ENCODE peak calls at places on chromosomes 13 and 19, in eight cellular contexts. One of them, this sample, is unnamed.

GRCh38 chr19:40285353-40286234 is 449 bp upstream of the AKT2 start:
- DNase-seq in thyroid gland: peak; percentile 99
- DNase-seq in ovary: peak; percentile 98
- DNase-seq in IMR-90: peak; percentile 99
- DNase-seq in body of pancreas: peak; percentile 98
- DNase-seq in heart left ventricle: peak; percentile 99
- DNase-seq in adrenal gland: peak; percentile 99
- DNase-seq in uterus: peak; percentile 98
- DNase-seq in this sample: peak; percentile 91

GRCh38 chr13:113927661-113928581 is 46.0 kb downstream of the C13orf46 start:
- DNase-seq in thyroid gland: no peak
- DNase-seq in ovary: peak; percentile 52
- DNase-seq in IMR-90: peak; percentile 99
- DNase-seq in body of pancreas: peak; percentile 16
- DNase-seq in heart left ventricle: peak; percentile 68
- DNase-seq in adrenal gland: peak; percentile 11
- DNase-seq in uterus: peak; percentile 83
- DNase-seq in this sample: no peak

GRCh38 chr19:41552558-41552957 is 23.4 kb upstream of the CEACAM21 start:
- DNase-seq in thyroid gland: no peak
- DNase-seq in ovary: no peak
- DNase-seq in IMR-90: no peak
- DNase-seq in body of pancreas: no peak
- DNase-seq in heart left ventricle: no peak
- DNase-seq in adrenal gland: no peak
- DNase-seq in uterus: no peak
- DNase-seq in this sample: no peak

GRCh38 chr13:79382545-79383275 is 23.3 kb downstream of the RBM26 start:
- DNase-seq in thyroid gland: no peak
- DNase-seq in ovary: no peak
- DNase-seq in IMR-90: no peak
- DNase-seq in body of pancreas: no peak
- DNase-seq in heart left ventricle: no peak
- DNase-seq in adrenal gland: no peak
- DNase-seq in uterus: no peak
- DNase-seq in this sample: no peak

GRCh38 chr13:66831317-66831716 is 398.8 kb downstream of the PCDH9 start:
- DNase-seq in thyroid gland: no peak
- DNase-seq in ovary: no peak
- DNase-seq in IMR-90: no peak
- DNase-seq in body of pancreas: no peak
- DNase-seq in heart left ventricle: no peak
- DNase-seq in adrenal gland: no peak
- DNase-seq in uterus: no peak
- DNase-seq in this sample: no peak

GRCh38 chr13:35994131-35994966 is 136.8 kb downstream of the DCLK1 start:
- DNase-seq in thyroid gland: no peak
- DNase-seq in ovary: peak; percentile 45
- DNase-seq in IMR-90: peak; percentile 4
- DNase-seq in body of pancreas: peak; percentile 62
- DNase-seq in heart left ventricle: peak; percentile 71
- DNase-seq in adrenal gland: peak; percentile 93
- DNase-seq in uterus: peak; percentile 71
- DNase-seq in this sample: no peak

GRCh38 chr19:41807176-41807575 is 10.8 kb downstream of the CEACAM3 start:
- DNase-seq in thyroid gland: no peak
- DNase-seq in ovary: no peak
- DNase-seq in IMR-90: no peak
- DNase-seq in body of pancreas: no peak
- DNase-seq in heart left ventricle: no peak
- DNase-seq in adrenal gland: no peak
- DNase-seq in uterus: no peak
- DNase-seq in this sample: no peak

GRCh38 chr13:91647361-91647970 is 249.0 kb downstream of the GPC5 start:
- DNase-seq in thyroid gland: no peak
- DNase-seq in ovary: no peak
- DNase-seq in IMR-90: peak; percentile 12
- DNase-seq in body of pancreas: peak; percentile 14
- DNase-seq in heart left ventricle: no peak
- DNase-seq in adrenal gland: peak; percentile 16
- DNase-seq in uterus: no peak
- DNase-seq in this sample: no peak

GRCh38 chr13:75636339-75637095 is 387 bp downstream of the LMO7 start:
- DNase-seq in thyroid gland: peak; percentile 65
- DNase-seq in ovary: peak; percentile 44
- DNase-seq in IMR-90: peak; percentile 46
- DNase-seq in body of pancreas: peak; percentile 29
- DNase-seq in heart left ventricle: no peak
- DNase-seq in adrenal gland: no peak
- DNase-seq in uterus: peak; percentile 50
- DNase-seq in this sample: no peak

GRCh38 chr13:81916471-81916870 is 1575.5 kb upstream of the SPRY2 start:
- DNase-seq in thyroid gland: peak; percentile 5
- DNase-seq in ovary: no peak
- DNase-seq in IMR-90: no peak
- DNase-seq in body of pancreas: no peak
- DNase-seq in heart left ventricle: no peak
- DNase-seq in adrenal gland: no peak
- DNase-seq in uterus: no peak
- DNase-seq in this sample: no peak

GRCh38 chr13:29501674-29502073 is 93.8 kb downstream of the SLC7A1 start:
- DNase-seq in thyroid gland: no peak
- DNase-seq in ovary: no peak
- DNase-seq in IMR-90: no peak
- DNase-seq in body of pancreas: no peak
- DNase-seq in heart left ventricle: no peak
- DNase-seq in adrenal gland: no peak
- DNase-seq in uterus: no peak
- DNase-seq in this sample: no peak

GRCh38 chr13:48402325-48402962 is 10.5 kb downstream of the LPAR6 start:
- DNase-seq in thyroid gland: no peak
- DNase-seq in ovary: no peak
- DNase-seq in IMR-90: no peak
- DNase-seq in body of pancreas: no peak
- DNase-seq in heart left ventricle: no peak
- DNase-seq in adrenal gland: peak; percentile 15
- DNase-seq in uterus: no peak
- DNase-seq in this sample: no peak

GRCh38 chr13:39893808-39894207 is 238.3 kb downstream of the COG6 start:
- DNase-seq in thyroid gland: no peak
- DNase-seq in ovary: no peak
- DNase-seq in IMR-90: no peak
- DNase-seq in body of pancreas: no peak
- DNase-seq in heart left ventricle: no peak
- DNase-seq in adrenal gland: no peak
- DNase-seq in uterus: no peak
- DNase-seq in this sample: no peak

DNA sequence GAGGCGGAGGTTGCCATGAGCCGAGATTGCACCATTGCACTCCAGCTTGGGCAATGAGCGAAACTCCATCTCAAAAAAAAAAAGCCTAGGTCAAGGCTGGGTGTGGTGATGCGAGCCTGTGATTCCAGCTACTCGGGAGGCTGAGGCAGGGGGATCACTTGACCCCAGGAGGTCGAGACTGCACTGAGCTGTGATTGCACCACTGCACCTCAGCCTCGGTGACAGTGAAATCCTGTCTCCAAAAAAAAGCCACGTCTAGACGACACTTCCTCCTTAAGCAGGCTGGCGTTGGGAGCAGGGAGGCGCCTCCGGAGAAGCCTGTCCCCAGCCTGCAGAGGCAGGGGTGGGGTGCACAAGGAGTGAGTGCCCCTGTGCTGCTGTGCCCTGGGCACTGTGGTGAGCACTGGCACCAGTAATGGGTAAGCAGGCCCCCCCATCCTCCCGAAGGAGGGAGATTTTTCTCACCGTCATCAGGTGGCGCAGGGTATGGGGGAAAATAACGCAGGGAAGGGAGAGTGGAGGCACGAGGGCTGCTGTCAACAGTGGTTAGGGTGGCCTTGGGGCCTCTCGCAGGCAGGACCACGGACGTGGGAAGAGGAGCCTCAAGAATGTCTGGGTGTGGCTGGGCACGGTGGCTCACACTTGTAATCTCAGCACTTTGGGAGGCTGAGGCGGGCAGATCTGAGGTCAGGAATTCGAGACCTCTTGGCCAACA is 701 bp downstream of the P2RY11 start:
- DNase-seq in thyroid gland: no peak
- DNase-seq in ovary: no peak
- DNase-seq in IMR-90: no peak
- DNase-seq in body of pancreas: no peak
- DNase-seq in heart left ventricle: no peak
- DNase-seq in adrenal gland: peak; percentile 34
- DNase-seq in uterus: no peak
- DNase-seq in this sample: no peak
- TF ChIP-seq POLR2A in thyroid gland: no peak
- TF ChIP-seq POLR2A in ovary: no peak
- TF ChIP-seq POLR2A in IMR-90: no peak
- TF ChIP-seq POLR2A in body of pancreas: peak; percentile 4
- TF ChIP-seq POLR2A in heart left ventricle: no peak
- TF ChIP-seq POLR2A in adrenal gland: no peak
- TF ChIP-seq POLR2A in uterus: no peak
- TF ChIP-seq POLR2A in this sample: no peak

DNA sequence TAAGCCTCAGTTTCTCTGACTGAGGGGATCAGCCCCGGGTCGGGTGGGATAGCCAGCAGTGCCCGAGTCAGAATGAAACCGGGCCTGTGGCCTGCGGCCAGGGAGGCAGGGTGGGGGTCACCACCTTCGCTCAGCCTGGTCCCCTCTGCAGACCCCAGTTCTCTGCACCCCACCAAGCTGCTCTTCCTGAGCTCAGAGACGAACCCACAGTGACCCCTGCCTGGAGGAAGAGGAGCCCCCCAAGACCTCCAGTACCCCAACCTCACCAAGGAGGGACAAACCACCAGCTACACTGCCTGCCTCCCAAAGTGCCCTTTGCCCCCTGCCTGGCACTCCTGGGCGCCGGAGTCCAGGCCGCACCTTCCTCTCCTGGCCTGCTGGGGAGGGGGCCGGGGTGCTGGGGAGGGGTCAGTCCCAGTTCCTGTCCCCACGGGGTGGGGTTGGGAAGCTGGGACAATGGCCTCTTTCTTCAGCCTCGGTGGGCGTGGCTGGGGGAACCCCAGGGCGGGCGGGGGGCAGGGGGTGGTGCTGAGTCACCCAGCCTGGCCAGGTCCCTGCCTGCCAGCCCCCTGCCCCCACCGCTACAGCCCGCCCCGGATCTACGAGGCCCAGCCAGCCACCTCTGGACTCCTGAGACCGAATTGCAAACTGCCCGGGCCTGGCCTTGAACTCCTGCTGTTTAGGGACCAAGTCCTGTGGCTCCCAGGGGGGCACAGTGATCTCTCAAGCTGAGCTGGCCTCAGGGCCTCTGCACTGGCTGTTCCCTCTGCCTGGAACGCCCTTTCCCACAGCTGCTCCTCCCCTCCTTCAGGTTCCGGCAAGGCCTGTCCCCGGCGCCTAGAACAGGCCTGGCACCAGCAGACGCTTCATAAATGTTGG is 14.3 kb downstream of the ZBTB7A start:
- DNase-seq in thyroid gland: no peak
- DNase-seq in ovary: no peak
- DNase-seq in IMR-90: peak; percentile 20
- DNase-seq in body of pancreas: peak; percentile 68
- DNase-seq in heart left ventricle: peak; percentile 56
- DNase-seq in adrenal gland: peak; percentile 93
- DNase-seq in uterus: peak; percentile 47
- DNase-seq in this sample: no peak
- H3K27ac ChIP-seq in thyroid gland: peak overlapping the region; percentile 36
- H3K27ac ChIP-seq in ovary: no peak overlapping the region
- H3K27ac ChIP-seq in IMR-90: peak overlapping the region; percentile 75
- H3K27ac ChIP-seq in body of pancreas: peak overlapping the region; percentile 83
- H3K27ac ChIP-seq in heart left ventricle: peak overlapping the region; percentile 32
- H3K27ac ChIP-seq in adrenal gland: peak overlapping the region; percentile 79
- H3K27ac ChIP-seq in uterus: peak overlapping the region; percentile 40
- H3K27ac ChIP-seq in this sample: peak overlapping the region; percentile 89

GRCh38 chr19:45643024-45643926 is 4.1 kb upstream of the EML2 start:
- DNase-seq in thyroid gland: peak; percentile 80
- DNase-seq in ovary: peak; percentile 89
- DNase-seq in IMR-90: peak; percentile 61
- DNase-seq in body of pancreas: peak; percentile 88
- DNase-seq in heart left ventricle: peak; percentile 85
- DNase-seq in adrenal gland: peak; percentile 82
- DNase-seq in uterus: peak; percentile 76
- DNase-seq in this sample: peak; percentile 29

GRCh38 chr19:45645068-45645630 is 6.0 kb upstream of the EML2 start:
- DNase-seq in thyroid gland: no peak
- DNase-seq in ovary: no peak
- DNase-seq in IMR-90: no peak
- DNase-seq in body of pancreas: no peak
- DNase-seq in heart left ventricle: no peak
- DNase-seq in adrenal gland: no peak
- DNase-seq in uterus: no peak
- DNase-seq in this sample: no peak

GRCh38 chr19:45643927-45644771 is 5.0 kb upstream of the EML2 start:
- DNase-seq in thyroid gland: no peak
- DNase-seq in ovary: no peak
- DNase-seq in IMR-90: no peak
- DNase-seq in body of pancreas: no peak
- DNase-seq in heart left ventricle: no peak
- DNase-seq in adrenal gland: no peak
- DNase-seq in uterus: no peak
- DNase-seq in this sample: no peak

GRCh38 chr19:45646345-45646698 is 7.1 kb upstream of the EML2 start:
- DNase-seq in thyroid gland: no peak
- DNase-seq in ovary: no peak
- DNase-seq in IMR-90: no peak
- DNase-seq in body of pancreas: no peak
- DNase-seq in heart left ventricle: no peak
- DNase-seq in adrenal gland: no peak
- DNase-seq in uterus: no peak
- DNase-seq in this sample: no peak

DNA sequence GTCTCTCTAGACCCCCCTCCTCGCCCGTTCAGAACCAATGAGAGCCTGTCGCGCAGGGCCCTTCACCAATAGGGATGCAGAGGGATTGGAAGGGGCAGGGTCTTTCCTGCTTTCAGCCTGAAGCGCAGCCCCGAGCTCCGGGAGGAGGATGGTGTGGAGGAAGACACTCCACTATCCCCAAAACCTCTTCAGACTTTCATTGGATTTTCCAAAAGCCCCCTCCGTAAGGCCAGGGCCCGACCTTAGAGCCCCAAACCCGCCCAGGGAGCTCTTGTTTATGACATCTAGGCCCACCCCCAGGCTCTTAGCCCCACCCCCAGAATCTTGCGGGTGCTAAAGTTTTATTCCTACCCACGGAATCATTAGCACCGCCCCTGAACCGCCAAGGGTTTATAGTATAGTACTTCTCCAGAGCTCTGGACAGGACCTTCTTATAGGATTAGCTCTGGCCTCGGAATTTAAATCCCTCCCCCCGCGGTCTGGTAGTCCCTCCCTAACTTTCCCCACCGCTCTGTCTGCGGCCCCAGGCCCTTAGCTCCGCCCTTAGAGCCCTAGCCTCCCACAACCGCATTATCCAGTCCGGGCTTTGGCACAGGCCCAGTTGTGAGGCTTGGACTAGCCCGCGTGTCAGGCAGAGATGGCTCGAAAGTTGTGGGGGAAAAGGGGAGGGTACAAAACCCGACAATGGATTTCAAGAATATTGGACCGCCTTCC is 6.6 kb upstream of the EML2 start:
- DNase-seq in thyroid gland: peak; percentile 54
- DNase-seq in ovary: peak; percentile 49
- DNase-seq in IMR-90: peak; percentile 80
- DNase-seq in body of pancreas: peak; percentile 70
- DNase-seq in heart left ventricle: peak; percentile 87
- DNase-seq in adrenal gland: peak; percentile 70
- DNase-seq in uterus: peak; percentile 28
- DNase-seq in this sample: peak; percentile 16
- H3K4me3 ChIP-seq in thyroid gland: no peak overlapping the region
- H3K4me3 ChIP-seq in ovary: peak overlapping the region; percentile 2
- H3K4me3 ChIP-seq in IMR-90: peak overlapping the region; percentile 48
- H3K4me3 ChIP-seq in body of pancreas: no peak overlapping the region
- H3K4me3 ChIP-seq in heart left ventricle: peak overlapping the region; percentile 25
- H3K4me3 ChIP-seq in adrenal gland: peak overlapping the region; percentile 48
- H3K4me3 ChIP-seq in uterus: no peak overlapping the region
- H3K4me3 ChIP-seq in this sample: peak overlapping the region; percentile 33

GRCh38 chr19:29212614-29213573 is at the start of gene UQCRFS1:
- DNase-seq in thyroid gland: peak; percentile 95
- DNase-seq in ovary: peak; percentile 94
- DNase-seq in IMR-90: peak; percentile 89
- DNase-seq in body of pancreas: peak; percentile 95
- DNase-seq in heart left ventricle: peak; percentile 95
- DNase-seq in adrenal gland: peak; percentile 93
- DNase-seq in uterus: peak; percentile 94
- DNase-seq in this sample: peak; percentile 53
- TF ChIP-seq POLR2A in thyroid gland: peak; percentile 93
- TF ChIP-seq POLR2A in ovary: peak; percentile 84
- TF ChIP-seq POLR2A in IMR-90: peak; percentile 64
- TF ChIP-seq POLR2A in body of pancreas: peak; percentile 85
- TF ChIP-seq POLR2A in heart left ventricle: no peak
- TF ChIP-seq POLR2A in adrenal gland: peak; percentile 96
- TF ChIP-seq POLR2A in uterus: peak; percentile 84
- TF ChIP-seq POLR2A in this sample: peak; percentile 92